ENCODE peak calls at places on chromosomes 2 and 18, in eight cellular contexts. V, Q, H, X, I, G, S and R are unnamed samples.

GRCh38 chr2:37414470-37414949 is 70.1 kb downstream of the QPCT start:
- DNase-seq in V (peak), Q (peak), H (peak), X (peak), I (peak), G (peak), S (peak), R (peak)

GRCh38 chr2:8656160-8656641 is 25.7 kb upstream of the ID2 start:
- DNase-seq in V (no peak), Q (peak), H (no peak), X (no peak), I (no peak), G (no peak), S (no peak), R (no peak)

GRCh38 chr2:57549642-57550102 is 496.9 kb upstream of the VRK2 start:
- DNase-seq in V (no peak), Q (no peak), H (no peak), X (peak), I (no peak), G (peak), S (peak), R (no peak)

GRCh38 chr2:56132138-56132537 is 51.7 kb upstream of the CCDC85A start:
- DNase-seq in V (peak), Q (peak), H (peak), X (peak), I (peak), G (no peak), S (peak), R (no peak)

GRCh38 chr18:78792094-78792493 is 187.5 kb upstream of the SALL3 start:
- DNase-seq in V (no peak), Q (no peak), H (no peak), X (no peak), I (no peak), G (no peak), S (no peak), R (no peak)

GRCh38 chr2:8857709-8858108 is 20.3 kb upstream of the KIDINS220 start:
- DNase-seq in V (no peak), Q (no peak), H (no peak), X (no peak), I (no peak), G (no peak), S (peak), R (no peak)

GRCh38 chr2:178513876-178514275 is 33.6 kb downstream of the PLEKHA3 start:
- DNase-seq in V (no peak), Q (no peak), H (no peak), X (no peak), I (no peak), G (no peak), S (no peak), R (no peak)

GRCh38 chr2:176729706-176730569 is 460.7 kb downstream of the MTX2 start:
- DNase-seq in V (no peak), Q (no peak), H (no peak), X (no peak), I (peak), G (no peak), S (no peak), R (no peak)

GRCh38 chr18:63532471-63532870 is 9.7 kb upstream of the SERPINB12 start:
- DNase-seq in V (no peak), Q (no peak), H (no peak), X (no peak), I (no peak), G (no peak), S (no peak), R (no peak)

GRCh38 chr2:191478754-191479679 is 198.9 kb upstream of the NABP1 start:
- DNase-seq in V (no peak), Q (peak), H (no peak), X (no peak), I (peak), G (no peak), S (peak), R (no peak)

GRCh38 chr2:32425719-32426141 is 68.9 kb downstream of the BIRC6 start:
- DNase-seq in V (no peak), Q (no peak), H (no peak), X (no peak), I (no peak), G (no peak), S (peak), R (no peak)

GRCh38 chr2:38128653-38129052 is 52.7 kb upstream of the CYP1B1 start:
- DNase-seq in V (no peak), Q (no peak), H (no peak), X (no peak), I (no peak), G (peak), S (no peak), R (peak)

GRCh38 chr2:32058130-32058529 is 5.2 kb upstream of the SPAST start:
- DNase-seq in V (peak), Q (peak), H (no peak), X (no peak), I (no peak), G (no peak), S (no peak), R (no peak)

GRCh38 chr2:42618972-42619371 is 50.5 kb downstream of the MTA3 start:
- DNase-seq in V (no peak), Q (no peak), H (no peak), X (no peak), I (no peak), G (no peak), S (no peak), R (no peak)

GRCh38 chr18:9069482-9070059 is 32.9 kb upstream of the NDUFV2 start:
- DNase-seq in V (peak), Q (no peak), H (no peak), X (no peak), I (no peak), G (peak), S (no peak), R (no peak)

GRCh38 chr2:1748176-1748740 is 3.9 kb upstream of the PXDN start:
- DNase-seq in V (no peak), Q (no peak), H (no peak), X (no peak), I (no peak), G (no peak), S (no peak), R (no peak)

GRCh38 chr2:196113061-196113974 is 44.7 kb upstream of the DNAH7 start:
- DNase-seq in V (no peak), Q (no peak), H (no peak), X (no peak), I (no peak), G (no peak), S (peak), R (no peak)

GRCh38 chr2:26607698-26608097 is 33.5 kb downstream of the CIB4 start:
- DNase-seq in V (no peak), Q (no peak), H (no peak), X (no peak), I (no peak), G (no peak), S (no peak), R (no peak)

GRCh38 chr2:64873472-64873924 is 115.7 kb upstream of the SLC1A4 start:
- DNase-seq in V (peak), Q (peak), H (no peak), X (peak), I (peak), G (no peak), S (peak), R (no peak)

GRCh38 chr2:101999122-101999789 is 7.5 kb downstream of the IL1R2 start:
- DNase-seq in V (no peak), Q (peak), H (no peak), X (no peak), I (no peak), G (no peak), S (no peak), R (peak)

GRCh38 chr2:100195942-100196341 is 53.6 kb upstream of the AFF3 start:
- DNase-seq in V (no peak), Q (no peak), H (no peak), X (no peak), I (no peak), G (no peak), S (no peak), R (no peak)

GRCh38 chr18:29882620-29883019 is 1159.9 kb downstream of the DSC3 start:
- DNase-seq in V (no peak), Q (no peak), H (no peak), X (no peak), I (no peak), G (no peak), S (no peak), R (no peak)

GRCh38 chr18:709771-710170 is 2.7 kb downstream of the ENOSF1 start:
- DNase-seq in V (no peak), Q (no peak), H (no peak), X (no peak), I (no peak), G (no peak), S (no peak), R (no peak)

GRCh38 chr2:144151405-144151804 is 368.5 kb downstream of the ZEB2 start:
- DNase-seq in V (peak), Q (no peak), H (no peak), X (no peak), I (no peak), G (no peak), S (no peak), R (no peak)

GRCh38 chr2:57510704-57511103 is 535.9 kb upstream of the VRK2 start:
- DNase-seq in V (no peak), Q (no peak), H (no peak), X (no peak), I (no peak), G (no peak), S (peak), R (no peak)

GRCh38 chr18:68623342-68623741 is 91.6 kb downstream of the TMX3 start:
- DNase-seq in V (peak), Q (peak), H (peak), X (peak), I (peak), G (no peak), S (peak), R (peak)

GRCh38 chr2:226971770-226972169 is 135.9 kb downstream of the RHBDD1 start:
- DNase-seq in V (no peak), Q (no peak), H (no peak), X (no peak), I (no peak), G (no peak), S (no peak), R (no peak)

GRCh38 chr2:160647967-160648685 is 154.5 kb upstream of the RBMS1 start:
- DNase-seq in V (no peak), Q (no peak), H (no peak), X (no peak), I (no peak), G (no peak), S (no peak), R (no peak)

GRCh38 chr2:57877811-57878572 is 168.6 kb upstream of the VRK2 start:
- DNase-seq in V (no peak), Q (no peak), H (no peak), X (no peak), I (no peak), G (no peak), S (no peak), R (no peak)

GRCh38 chr2:64819774-64820688 is 166.3 kb upstream of the SERTAD2 start:
- DNase-seq in V (no peak), Q (no peak), H (no peak), X (no peak), I (no peak), G (peak), S (no peak), R (no peak)

GRCh38 chr2:84443477-84443876 is 15.6 kb downstream of the SUCLG1 start:
- DNase-seq in V (no peak), Q (no peak), H (no peak), X (no peak), I (no peak), G (no peak), S (no peak), R (no peak)

GRCh38 chr2:200622106-200622505 is 36.3 kb downstream of the AOX1 start:
- DNase-seq in V (no peak), Q (no peak), H (no peak), X (no peak), I (no peak), G (no peak), S (no peak), R (no peak)

GRCh38 chr2:120750488-120751210 is 15.0 kb downstream of the GLI2 start:
- DNase-seq in V (no peak), Q (no peak), H (no peak), X (no peak), I (no peak), G (no peak), S (no peak), R (no peak)

GRCh38 chr2:107785756-107786155 is 40.9 kb upstream of the RGPD4 start:
- DNase-seq in V (no peak), Q (no peak), H (no peak), X (no peak), I (no peak), G (no peak), S (no peak), R (no peak)

GRCh38 chr2:74426181-74426758 is 4.7 kb downstream of the WDR54 start:
- DNase-seq in V (no peak), Q (no peak), H (no peak), X (no peak), I (no peak), G (no peak), S (no peak), R (no peak)

GRCh38 chr18:59783138-59783537 is 85.9 kb upstream of the CCBE1 start:
- DNase-seq in V (peak), Q (peak), H (peak), X (peak), I (peak), G (peak), S (peak), R (no peak)

GRCh38 chr2:127342101-127342500 is 45.7 kb downstream of the MAP3K2 start:
- DNase-seq in V (no peak), Q (no peak), H (no peak), X (no peak), I (no peak), G (no peak), S (no peak), R (no peak)

GRCh38 chr2:43874776-43875451 is 36.1 kb downstream of the ABCG8 start:
- DNase-seq in V (peak), Q (no peak), H (no peak), X (no peak), I (no peak), G (no peak), S (peak), R (no peak)

GRCh38 chr2:144330951-144331651 is 188.8 kb downstream of the ZEB2 start:
- DNase-seq in V (no peak), Q (no peak), H (no peak), X (no peak), I (peak), G (no peak), S (peak), R (no peak)

GRCh38 chr18:48833701-48834394 is 116.9 kb downstream of the SMAD7 start:
- DNase-seq in V (no peak), Q (no peak), H (no peak), X (no peak), I (no peak), G (no peak), S (no peak), R (no peak)
- TF ChIP-seq POLR2AphosphoS5 in V (no peak), Q (no peak), H (no peak), X (no peak), I (no peak), G (peak), S (no peak), R (no peak)

GRCh38 chr2:222968550-222969155 is 83.3 kb upstream of the KCNE4 start:
- DNase-seq in V (no peak), Q (no peak), H (no peak), X (no peak), I (no peak), G (no peak), S (no peak), R (no peak)

GRCh38 chr2:222969491-222969890 is 82.5 kb upstream of the KCNE4 start:
- DNase-seq in V (no peak), Q (no peak), H (no peak), X (no peak), I (no peak), G (no peak), S (no peak), R (no peak)

GRCh38 chr2:222960126-222960525 is 91.9 kb upstream of the KCNE4 start:
- DNase-seq in V (no peak), Q (no peak), H (no peak), X (no peak), I (no peak), G (peak), S (no peak), R (peak)

GRCh38 chr2:222964632-222965031 is 87.4 kb upstream of the KCNE4 start:
- DNase-seq in V (no peak), Q (no peak), H (no peak), X (no peak), I (no peak), G (no peak), S (no peak), R (no peak)

GRCh38 chr2:222965555-222965954 is 86.4 kb upstream of the KCNE4 start:
- DNase-seq in V (no peak), Q (no peak), H (no peak), X (no peak), I (no peak), G (no peak), S (no peak), R (no peak)
- TF ChIP-seq REST in V (no peak), Q (no peak), H (no peak), X (no peak), I (no peak), G (no peak), S (no peak), R (no peak)

GRCh38 chr18:24502621-24503020 is 42.2 kb downstream of the HRH4 start:
- DNase-seq in V (no peak), Q (no peak), H (no peak), X (no peak), I (no peak), G (no peak), S (no peak), R (no peak)

GRCh38 chr18:24500766-24501165 is 40.3 kb downstream of the HRH4 start:
- DNase-seq in V (no peak), Q (no peak), H (no peak), X (no peak), I (no peak), G (no peak), S (no peak), R (no peak)

GRCh38 chr18:24506175-24506574 is 45.7 kb downstream of the HRH4 start:
- DNase-seq in V (no peak), Q (no peak), H (no peak), X (no peak), I (no peak), G (no peak), S (no peak), R (no peak)

GRCh38 chr18:24504401-24504800 is 44.0 kb downstream of the HRH4 start:
- DNase-seq in V (no peak), Q (no peak), H (no peak), X (no peak), I (no peak), G (no peak), S (no peak), R (no peak)

GRCh38 chr18:24503182-24503581 is 42.7 kb downstream of the HRH4 start:
- DNase-seq in V (no peak), Q (no peak), H (no peak), X (no peak), I (no peak), G (no peak), S (no peak), R (no peak)
- TF ChIP-seq POLR2AphosphoS5 in V (no peak), Q (no peak), H (no peak), X (no peak), I (no peak), G (no peak), S (no peak), R (no peak)

GRCh38 chr2:51424418-51424817 is 392.5 kb upstream of the NRXN1 start:
- DNase-seq in V (no peak), Q (no peak), H (no peak), X (peak), I (no peak), G (no peak), S (peak), R (no peak)

DNA sequence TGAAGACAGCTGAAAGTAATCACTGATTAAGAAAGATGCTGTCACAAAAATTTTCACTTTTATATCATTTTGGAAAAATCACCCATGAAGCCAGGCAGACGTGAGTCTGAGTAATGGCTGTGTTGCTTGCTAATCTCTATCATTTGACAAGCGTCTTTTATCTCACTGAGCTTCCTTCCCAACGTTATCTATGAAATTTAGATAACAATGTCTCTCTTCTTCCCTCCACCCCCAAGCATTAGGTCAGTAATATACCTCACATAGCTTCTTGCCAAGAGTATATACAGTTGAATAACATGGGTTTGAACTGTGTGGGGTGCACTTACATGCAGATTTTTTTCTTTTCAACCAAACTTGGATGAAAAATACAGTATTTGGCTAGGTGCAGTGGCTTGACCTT is 388.6 kb upstream of the NRXN1 start:
- DNase-seq in V (no peak), Q (no peak), H (no peak), X (no peak), I (no peak), G (no peak), S (no peak), R (no peak)
- TF ChIP-seq REST in V (no peak), Q (no peak), H (no peak), X (no peak), I (no peak), G (no peak), S (no peak), R (no peak)

DNA sequence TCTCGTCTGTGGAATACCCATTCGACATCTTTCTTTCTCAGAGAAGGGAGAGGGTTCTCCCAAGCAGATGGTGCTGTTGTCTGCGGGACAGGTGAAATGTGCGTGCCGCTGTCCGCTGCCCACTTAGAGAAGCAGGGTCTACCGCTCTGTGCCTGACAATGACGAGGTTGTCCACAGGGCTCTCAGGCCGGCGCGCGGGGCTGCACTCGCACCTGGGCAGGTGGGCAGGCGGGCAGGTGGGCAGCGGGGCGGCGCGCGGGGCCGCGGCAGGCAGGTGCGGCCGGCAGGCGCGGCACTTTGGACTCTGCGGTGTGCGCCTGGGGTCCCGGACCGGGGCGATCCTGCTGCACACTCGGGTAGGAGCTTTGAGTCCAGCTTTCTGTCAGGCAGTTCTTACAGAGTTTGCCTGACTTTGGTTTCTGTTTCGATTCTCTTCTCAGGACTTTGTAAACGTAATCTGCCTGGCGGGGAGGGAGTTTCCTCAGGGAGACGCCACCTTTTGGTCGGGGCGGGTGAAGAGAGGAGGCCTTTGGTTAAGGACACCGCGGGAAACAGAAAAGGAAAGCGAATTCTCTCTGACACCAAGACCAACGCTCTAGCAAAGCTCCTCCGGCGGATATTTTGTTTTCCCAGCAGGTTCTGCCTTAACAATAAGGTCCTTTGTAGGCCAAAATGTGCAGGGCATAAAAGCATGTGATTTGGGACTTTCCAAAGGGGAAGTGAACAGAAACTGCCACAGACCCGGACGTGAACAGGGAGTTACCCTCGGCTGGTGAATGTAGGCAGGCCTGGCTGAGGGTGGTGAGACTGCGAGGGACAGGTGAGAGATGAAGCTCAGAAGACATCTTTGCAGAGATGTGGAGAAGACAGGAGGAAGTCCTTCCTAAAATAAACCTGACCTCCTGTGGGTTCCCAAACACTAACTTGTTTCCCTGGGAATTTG is at the start of gene IFIH1:
- DNase-seq in V (peak), Q (peak), H (peak), X (peak), I (peak), G (peak), S (peak), R (peak)
- TF ChIP-seq POLR2AphosphoS5 in V (no peak), Q (no peak), H (peak), X (peak), I (no peak), G (peak), S (no peak), R (peak)

GRCh38 chr2:180208841-180209240 is 201.7 kb upstream of the CWC22 start:
- DNase-seq in V (no peak), Q (no peak), H (no peak), X (no peak), I (no peak), G (no peak), S (no peak), R (no peak)
- TF ChIP-seq REST in V (no peak), Q (no peak), H (no peak), X (no peak), I (no peak), G (no peak), S (no peak), R (no peak)